ENCODE peak calls at places on chromosomes 6 and 20, in eight cellular contexts. K is GM23338, P is mammary epithelial cell, H is lower lobe of right lung, E is fibroblast of lung, G is PC-3, N is BJ, M is fibroblast of pulmonary artery. Y is an unnamed sample.

GRCh38 chr6:105900120-105900937 is 185.8 kb upstream of the PRDM1 start:
- DNase-seq in K (no peak), P (peak), H (no peak), E (peak), G (no peak), N (peak), M (peak), Y (peak)

GRCh38 chr20:36585410-36586125 is 12.2 kb downstream of the TGIF2 start:
- DNase-seq in K (peak), P (peak), H (no peak), E (peak), G (peak), N (no peak), M (peak), Y (peak)

GRCh38 chr6:28369463-28369862 is 19.7 kb downstream of the ZKSCAN3 start:
- DNase-seq in K (no peak), P (no peak), H (no peak), E (no peak), G (no peak), N (no peak), M (no peak), Y (no peak)

GRCh38 chr6:35706468-35706867 is 17.8 kb upstream of the FKBP5 start:
- DNase-seq in K (no peak), P (no peak), H (no peak), E (no peak), G (no peak), N (no peak), M (peak), Y (no peak)

GRCh38 chr20:59122377-59122932 is 41.2 kb upstream of the ZNF831 start:
- DNase-seq in K (no peak), P (no peak), H (no peak), E (no peak), G (no peak), N (no peak), M (no peak), Y (no peak)

GRCh38 chr6:152845421-152845820 is 94.8 kb downstream of the VIP start:
- DNase-seq in K (no peak), P (no peak), H (no peak), E (no peak), G (no peak), N (no peak), M (no peak), Y (no peak)

GRCh38 chr6:33692078-33692759 is 19.3 kb downstream of the UQCC2 start:
- DNase-seq in K (peak), P (no peak), H (peak), E (peak), G (peak), N (no peak), M (peak), Y (no peak)

GRCh38 chr6:18280084-18280483 is 15.8 kb upstream of the DEK start:
- DNase-seq in K (no peak), P (peak), H (no peak), E (peak), G (peak), N (no peak), M (no peak), Y (no peak)

DNA sequence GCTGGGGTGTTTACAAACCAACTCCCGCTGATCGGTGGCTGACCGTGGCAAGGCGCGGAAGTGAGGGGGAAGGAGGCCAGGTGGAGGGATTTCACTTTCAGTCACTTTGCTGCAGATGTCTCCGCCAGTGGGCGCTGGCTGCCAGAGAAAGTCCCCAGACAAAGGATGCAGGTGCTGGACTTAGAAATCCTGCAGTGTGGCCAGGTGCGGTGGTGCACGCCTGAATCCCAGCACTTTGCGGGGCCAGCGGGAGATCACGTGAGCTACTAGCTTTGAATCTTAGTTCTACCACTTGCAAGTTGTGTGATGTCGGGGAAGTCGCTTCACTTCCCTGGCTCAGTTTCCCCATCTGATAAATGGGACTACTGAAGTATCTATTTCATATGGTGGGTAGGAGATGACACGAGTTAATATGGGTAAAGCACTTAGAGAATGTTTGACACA is 180.4 kb downstream of the ZNF217 start:
- DNase-seq in K (peak), P (no peak), H (peak), E (no peak), G (peak), N (no peak), M (no peak), Y (no peak)
- TF ChIP-seq CTCF in K (peak), P (no peak), H (peak), E (no peak), G (peak), N (no peak), M (peak), Y (peak)

GRCh38 chr20:23937303-23938117 is 51.1 kb downstream of the GGTLC1 start:
- DNase-seq in K (peak), P (peak), H (peak), E (peak), G (peak), N (no peak), M (peak), Y (no peak)
- TF ChIP-seq CTCF in K (peak), P (peak), H (peak), E (peak), G (peak), N (peak), M (peak), Y (peak)

GRCh38 chr20:40072907-40073306 is 616.1 kb downstream of the MAFB start:
- DNase-seq in K (no peak), P (no peak), H (no peak), E (no peak), G (no peak), N (no peak), M (no peak), Y (no peak)
- TF ChIP-seq CTCF in K (no peak), P (no peak), H (no peak), E (no peak), G (no peak), N (no peak), M (no peak), Y (no peak)

GRCh38 chr6:122734529-122735203 is 44.9 kb upstream of the FABP7 start:
- DNase-seq in K (peak), P (no peak), H (no peak), E (no peak), G (no peak), N (no peak), M (no peak), Y (no peak)
- TF ChIP-seq CTCF in K (no peak), P (no peak), H (no peak), E (no peak), G (no peak), N (no peak), M (no peak), Y (no peak)

DNA sequence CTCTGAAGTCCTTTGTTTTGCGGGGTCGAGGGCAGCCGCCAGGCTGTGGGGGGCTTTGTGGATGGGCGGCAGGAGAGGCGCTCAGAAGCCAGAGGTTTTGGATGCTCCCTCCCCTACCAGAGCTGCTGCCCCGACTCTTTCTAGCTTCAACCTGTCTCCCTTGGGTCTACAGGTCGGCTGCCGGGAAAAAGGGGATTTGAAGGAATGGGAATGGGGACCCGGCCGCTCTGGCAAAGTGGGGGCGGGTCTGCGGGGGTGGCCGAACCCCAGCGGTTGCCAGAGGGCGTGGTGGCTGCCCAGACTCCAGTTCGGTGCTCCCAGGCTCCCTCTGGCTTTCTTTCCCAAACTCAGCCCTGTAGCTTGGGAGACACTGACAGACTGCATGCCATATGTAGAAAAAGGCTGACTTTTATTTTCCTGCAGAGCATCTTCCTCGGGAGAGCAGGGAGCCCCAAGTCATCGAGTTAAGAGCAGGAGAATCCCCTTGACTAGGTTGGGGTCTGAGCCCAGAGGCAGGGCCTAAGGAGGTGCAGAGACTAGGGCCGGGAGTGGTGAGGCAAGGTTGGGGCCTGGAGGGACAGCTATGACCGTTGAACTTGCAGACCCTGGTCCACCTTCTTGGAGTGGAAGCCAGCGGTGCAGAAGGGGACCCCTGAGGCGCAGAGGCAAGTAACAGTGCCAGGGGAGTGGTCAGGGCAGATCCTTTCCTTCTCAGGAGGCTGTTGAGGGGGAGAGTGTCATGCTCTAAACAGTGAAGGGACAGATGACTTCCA is 1.4 kb upstream of the PPP1R18 start:
- DNase-seq in K (peak), P (no peak), H (no peak), E (peak), G (peak), N (no peak), M (peak), Y (no peak)
- TF ChIP-seq CTCF in K (peak), P (peak), H (no peak), E (peak), G (peak), N (peak), M (peak), Y (peak)

GRCh38 chr6:112501705-112502104 is 154.6 kb downstream of the RFPL4B start:
- DNase-seq in K (peak), P (no peak), H (no peak), E (peak), G (no peak), N (no peak), M (peak), Y (no peak)

GRCh38 chr6:112503210-112503609 is 156.1 kb downstream of the RFPL4B start:
- DNase-seq in K (peak), P (no peak), H (no peak), E (peak), G (no peak), N (no peak), M (no peak), Y (no peak)

DNA sequence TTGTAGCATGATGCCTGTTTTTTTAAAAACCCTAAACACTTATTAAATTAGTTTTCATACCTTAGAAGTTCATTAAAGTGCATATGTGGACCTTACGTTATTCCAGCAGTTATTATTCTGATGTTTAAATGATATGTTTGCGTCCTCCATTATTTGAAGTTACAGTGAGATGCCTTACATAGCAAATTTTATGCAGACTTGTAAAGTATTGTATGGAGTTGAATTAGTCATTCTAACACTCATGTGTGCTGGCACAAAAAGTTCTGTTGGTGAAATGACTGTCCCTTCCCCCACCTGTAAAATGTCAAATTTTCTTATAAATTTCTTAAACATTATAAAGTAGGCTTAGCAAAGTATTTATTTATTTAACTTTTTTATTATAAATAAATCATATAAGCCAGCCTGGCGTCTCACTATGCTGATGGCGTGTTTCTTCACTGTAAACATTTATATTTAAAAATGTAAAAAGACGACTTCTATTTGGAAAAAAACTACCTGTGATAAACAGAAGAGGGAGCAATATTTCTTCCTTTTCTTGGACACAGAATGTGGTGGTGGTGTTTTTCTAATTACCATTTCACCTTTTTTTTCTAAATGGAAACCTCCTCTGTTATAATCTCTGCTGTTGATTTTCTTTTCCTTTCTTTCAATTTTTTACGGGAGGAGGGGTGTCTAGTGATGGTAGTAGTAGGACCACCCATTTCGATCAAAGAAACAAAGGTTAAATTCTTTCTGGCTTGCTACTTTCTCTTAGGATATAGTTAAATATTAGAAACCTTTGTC is 155.4 kb downstream of the RFPL4B start:
- DNase-seq in K (peak), P (no peak), H (no peak), E (peak), G (peak), N (no peak), M (peak), Y (no peak)
- TF ChIP-seq CTCF in K (no peak), P (peak), H (no peak), E (peak), G (peak), N (peak), M (peak), Y (peak)

GRCh38 chr20:755931-756330 is 12.4 kb downstream of the SLC52A3 start:
- DNase-seq in K (no peak), P (peak), H (no peak), E (no peak), G (no peak), N (no peak), M (no peak), Y (no peak)
- TF ChIP-seq CTCF in K (no peak), P (no peak), H (no peak), E (no peak), G (no peak), N (no peak), M (no peak), Y (no peak)

DNA sequence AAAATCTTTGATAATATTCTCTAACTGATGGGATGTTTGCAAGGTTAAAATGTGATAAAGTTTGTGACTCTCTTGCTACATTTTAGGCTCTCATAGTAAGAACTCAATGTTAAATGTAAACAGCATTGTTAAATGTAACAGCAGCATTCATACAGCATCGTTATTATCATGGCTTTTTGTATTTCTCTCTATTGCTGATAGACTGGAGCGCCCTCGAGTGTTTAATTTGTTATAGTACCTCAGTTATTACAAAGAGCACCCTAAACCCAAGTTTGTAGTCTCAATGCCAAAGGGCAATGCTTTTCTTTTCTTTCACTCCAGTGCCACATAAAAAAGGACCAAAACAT is 14.9 kb upstream of the TTPAL start:
- DNase-seq in K (peak), P (peak), H (no peak), E (peak), G (peak), N (no peak), M (peak), Y (no peak)
- TF ChIP-seq CTCF in K (peak), P (peak), H (peak), E (peak), G (peak), N (peak), M (peak), Y (peak)

Y was measured in AG09309.